ENCODE peak calls at places on chromosomes 12 and 14, in four cellular contexts. One of them, this sample, is unnamed.

GRCh38 chr12:104296718-104297117 is 6.8 kb upstream of the EID3 start:
- DNase-seq in CD8-positive, alpha-beta T cell: no peak
- DNase-seq in posterior cingulate gyrus: no peak
- DNase-seq in HTR-8/SVneo: no peak
- DNase-seq in this sample: no peak

GRCh38 chr14:54603362-54603761 is 36.4 kb downstream of the SAMD4A start:
- DNase-seq in posterior cingulate gyrus: no peak
- DNase-seq in CD8-positive, alpha-beta T cell: no peak
- DNase-seq in HTR-8/SVneo: no peak
- DNase-seq in this sample: no peak

GRCh38 chr12:50221228-50222008 is 54.2 kb upstream of the CERS5 start:
- DNase-seq in HTR-8/SVneo: no peak
- DNase-seq in CD8-positive, alpha-beta T cell: no peak
- DNase-seq in posterior cingulate gyrus: no peak
- DNase-seq in this sample: no peak

GRCh38 chr12:60070541-60070940 is 474.7 kb downstream of the SLC16A7 start:
- DNase-seq in HTR-8/SVneo: no peak
- DNase-seq in CD8-positive, alpha-beta T cell: no peak
- DNase-seq in posterior cingulate gyrus: no peak
- DNase-seq in this sample: no peak

GRCh38 chr12:115752913-115753726 is 524.4 kb downstream of the MED13L start:
- DNase-seq in posterior cingulate gyrus: peak
- DNase-seq in CD8-positive, alpha-beta T cell: no peak
- DNase-seq in HTR-8/SVneo: peak
- DNase-seq in this sample: no peak

GRCh38 chr12:57753938-57754337 is 965 bp upstream of the MARCHF9 start:
- DNase-seq in HTR-8/SVneo: no peak
- DNase-seq in CD8-positive, alpha-beta T cell: no peak
- DNase-seq in posterior cingulate gyrus: no peak
- DNase-seq in this sample: no peak

GRCh38 chr12:966715-967114 is 17.2 kb upstream of the RAD52 start:
- DNase-seq in posterior cingulate gyrus: no peak
- DNase-seq in CD8-positive, alpha-beta T cell: no peak
- DNase-seq in HTR-8/SVneo: no peak
- DNase-seq in this sample: no peak

GRCh38 chr12:70983692-70984091 is 63.2 kb upstream of the PTPRR start:
- DNase-seq in HTR-8/SVneo: no peak
- DNase-seq in posterior cingulate gyrus: no peak
- DNase-seq in CD8-positive, alpha-beta T cell: no peak
- DNase-seq in this sample: no peak